ENCODE peak calls at places on chromosomes 2 and 18, in four cellular contexts. M is heart right ventricle, L is PC-9, J is stomach. O is an unnamed sample.
A peak's percentile ranks its signal among the peaks of the same experiment; 100 is the strongest.

GRCh38 chr2:12856934-12857660 is 140.4 kb downstream of the TRIB2 start:
- DNase-seq in M (no peak), J (no peak), L (peak; percentile 31), O (no peak)

GRCh38 chr2:226995625-226996041 is 159.8 kb downstream of the RHBDD1 start:
- DNase-seq in M (peak; percentile 9), J (no peak), L (no peak), O (no peak)

GRCh38 chr2:144211826-144212225 is 308.1 kb downstream of the ZEB2 start:
- DNase-seq in L (no peak), J (no peak), M (no peak), O (no peak)

GRCh38 chr2:49261791-49262190 is 107.5 kb upstream of the FSHR start:
- DNase-seq in L (no peak), M (no peak), J (no peak), O (no peak)

GRCh38 chr18:48819276-48819675 is 131.5 kb downstream of the SMAD7 start:
- DNase-seq in J (peak; percentile 14), M (peak; percentile 40), L (no peak), O (no peak)

GRCh38 chr2:130823171-130823885 is 13.4 kb upstream of the ARHGEF4 start:
- DNase-seq in L (no peak), J (no peak), M (no peak), O (no peak)

GRCh38 chr2:102514061-102514785 is 41.2 kb downstream of the SLC9A4 start:
- DNase-seq in J (peak; percentile 46), L (peak; percentile 63), M (no peak), O (no peak)

GRCh38 chr2:11042841-11043240 is 112.4 kb upstream of the SLC66A3 start:
- DNase-seq in J (no peak), M (no peak), L (no peak), O (no peak)

GRCh38 chr2:229616433-229616832 is 97.9 kb downstream of the DNER start:
- DNase-seq in L (no peak), J (no peak), M (no peak), O (no peak)

GRCh38 chr2:64018715-64019082 is 529 bp downstream of the VPS54 start:
- DNase-seq in M (peak; percentile 40), J (no peak), L (no peak), O (peak; percentile 44)

GRCh38 chr18:574456-575228 is 5.5 kb upstream of the CETN1 start:
- DNase-seq in M (no peak), L (no peak), J (no peak), O (no peak)

GRCh38 chr2:172783091-172783898 is 47.6 kb downstream of the RAPGEF4 start:
- DNase-seq in M (peak; percentile 5), J (no peak), L (peak; percentile 95), O (no peak)

GRCh38 chr2:179422037-179422643 is 157.5 kb upstream of the SESTD1 start:
- DNase-seq in J (peak; percentile 80), M (peak; percentile 54), L (peak; percentile 83), O (peak; percentile 71)

GRCh38 chr2:83742117-83742782 is 716.8 kb downstream of the SUCLG1 start:
- DNase-seq in M (peak; percentile 23), L (no peak), J (no peak), O (no peak)

GRCh38 chr18:12783524-12783923 is 80.7 kb downstream of the PSMG2 start:
- DNase-seq in M (no peak), L (no peak), J (no peak), O (no peak)

GRCh38 chr2:17539993-17540812 is at the start of gene VSNL1:
- DNase-seq in J (peak; percentile 85), M (peak; percentile 76), L (peak; percentile 57), O (peak; percentile 80)

GRCh38 chr2:18719978-18720775 is 130.8 kb upstream of the NT5C1B start:
- DNase-seq in L (peak; percentile 7), J (no peak), M (no peak), O (no peak)

GRCh38 chr2:71603311-71603794 is 150.0 kb downstream of the DYSF start:
- DNase-seq in J (no peak), M (no peak), L (no peak), O (no peak)

GRCh38 chr2:222964632-222965031 is 87.4 kb upstream of the KCNE4 start:
- DNase-seq in M (no peak), L (no peak), J (no peak), O (no peak)

GRCh38 chr18:23721711-23722479 is 32.6 kb downstream of the LAMA3 start:
- DNase-seq in L (no peak), J (no peak), M (no peak), O (no peak)

GRCh38 chr2:20424300-20425290 is 22.3 kb upstream of the RHOB start:
- DNase-seq in J (peak; percentile 46), L (no peak), M (peak; percentile 55), O (no peak)

GRCh38 chr18:40917096-40917495 is 1037.9 kb upstream of the PIK3C3 start:
- DNase-seq in J (no peak), L (no peak), M (no peak), O (no peak)

GRCh38 chr18:79888016-79888415 is 63.4 kb downstream of the SLC66A2 start:
- DNase-seq in M (no peak), L (no peak), J (no peak), O (no peak)

GRCh38 chr2:18544171-18544570 is 16.3 kb downstream of the RDH14 start:
- DNase-seq in L (no peak), J (no peak), M (no peak), O (no peak)

GRCh38 chr18:25896178-25896780 is 194.1 kb downstream of the SS18 start:
- DNase-seq in M (peak; percentile 9), L (no peak), J (no peak), O (no peak)

GRCh38 chr2:11022064-11022463 is 110.3 kb downstream of the KCNF1 start:
- DNase-seq in L (no peak), M (no peak), J (peak; percentile 13), O (no peak)

GRCh38 chr2:64601785-64602391 is 51.8 kb downstream of the SERTAD2 start:
- DNase-seq in J (no peak), L (no peak), M (no peak), O (no peak)

GRCh38 chr2:595831-596592 is 81.2 kb downstream of the TMEM18 start:
- DNase-seq in L (no peak), M (no peak), J (no peak), O (no peak)

GRCh38 chr18:75727479-75727878 is 300.0 kb upstream of the SMIM21 start:
- DNase-seq in L (peak; percentile 10), J (no peak), M (peak; percentile 33), O (no peak)

GRCh38 chr2:128746356-128746755 is 427.7 kb upstream of the HS6ST1 start:
- DNase-seq in L (no peak), J (no peak), M (no peak), O (no peak)

GRCh38 chr2:32947484-32948143 is 861 bp downstream of the LTBP1 start:
- DNase-seq in M (peak; percentile 35), J (peak; percentile 45), L (peak; percentile 61), O (peak; percentile 30)

GRCh38 chr2:155442755-155443372 is 744.4 kb downstream of the KCNJ3 start:
- DNase-seq in M (no peak), J (no peak), L (peak; percentile 15), O (no peak)

GRCh38 chr2:101230541-101230993 is 22.1 kb upstream of the CNOT11 start:
- DNase-seq in M (no peak), L (no peak), J (no peak), O (no peak)

GRCh38 chr2:106176446-106177110 is 17.5 kb downstream of the UXS1 start:
- DNase-seq in M (no peak), J (no peak), L (no peak), O (no peak)
- H3K4me1 ChIP-seq in M (no peaks in the 10 kb centered on the region), J (peaks cover 42% of the 10 kb centered on the region), L (no peaks in the 10 kb centered on the region), O (peaks cover 17% of the 10 kb centered on the region)

GRCh38 chr2:96808176-96808837 is 7.8 kb upstream of the CNNM3 start:
- DNase-seq in M (peak; percentile 46), J (no peak), L (no peak), O (no peak)

GRCh38 chr2:96809216-96809882 is 6.7 kb upstream of the CNNM3 start:
- DNase-seq in L (no peak), J (no peak), M (no peak), O (no peak)

GRCh38 chr2:96807127-96807471 is 9.0 kb upstream of the CNNM3 start:
- DNase-seq in L (no peak), M (no peak), J (no peak), O (no peak)

GRCh38 chr2:96805026-96805425 is 11.0 kb upstream of the CNNM3 start:
- DNase-seq in L (no peak), M (no peak), J (no peak), O (no peak)

DNA sequence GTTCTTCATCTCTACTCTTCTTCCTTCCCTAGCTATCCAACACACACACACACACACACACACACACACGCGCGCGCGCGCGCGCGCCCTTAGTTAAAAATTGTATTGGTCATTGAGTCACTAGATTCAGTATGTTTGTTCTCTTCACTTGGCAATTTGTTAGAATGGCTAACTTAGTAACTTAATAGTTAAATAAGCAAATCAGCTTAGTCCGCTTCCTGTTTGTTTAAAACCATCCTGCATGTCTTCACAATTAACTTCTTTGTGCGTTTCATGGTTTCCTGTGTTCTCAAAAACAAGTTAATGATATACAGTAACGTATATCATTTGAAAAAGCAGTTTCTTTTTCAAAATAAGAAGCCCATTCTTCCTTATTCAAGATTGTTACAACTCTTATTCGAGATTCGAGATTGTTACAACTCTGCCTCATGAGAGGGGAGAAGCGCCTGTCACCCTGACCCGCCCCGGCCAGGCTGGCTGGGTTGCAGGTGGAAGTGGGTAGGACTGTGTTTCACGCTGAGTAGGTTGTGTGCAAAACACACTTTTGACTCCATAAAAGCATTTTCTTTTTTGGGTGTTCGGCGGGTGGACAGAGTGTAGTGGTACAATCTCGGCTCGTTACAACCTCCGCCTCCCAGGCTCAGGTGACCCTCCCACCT is 9.5 kb upstream of the CNNM3 start:
- DNase-seq in L (no peak), J (no peak), M (no peak), O (no peak)
- H3K4me3 ChIP-seq in L (no peak overlapping the region), J (no peak overlapping the region), M (no peak overlapping the region), O (no peak overlapping the region)

DNA sequence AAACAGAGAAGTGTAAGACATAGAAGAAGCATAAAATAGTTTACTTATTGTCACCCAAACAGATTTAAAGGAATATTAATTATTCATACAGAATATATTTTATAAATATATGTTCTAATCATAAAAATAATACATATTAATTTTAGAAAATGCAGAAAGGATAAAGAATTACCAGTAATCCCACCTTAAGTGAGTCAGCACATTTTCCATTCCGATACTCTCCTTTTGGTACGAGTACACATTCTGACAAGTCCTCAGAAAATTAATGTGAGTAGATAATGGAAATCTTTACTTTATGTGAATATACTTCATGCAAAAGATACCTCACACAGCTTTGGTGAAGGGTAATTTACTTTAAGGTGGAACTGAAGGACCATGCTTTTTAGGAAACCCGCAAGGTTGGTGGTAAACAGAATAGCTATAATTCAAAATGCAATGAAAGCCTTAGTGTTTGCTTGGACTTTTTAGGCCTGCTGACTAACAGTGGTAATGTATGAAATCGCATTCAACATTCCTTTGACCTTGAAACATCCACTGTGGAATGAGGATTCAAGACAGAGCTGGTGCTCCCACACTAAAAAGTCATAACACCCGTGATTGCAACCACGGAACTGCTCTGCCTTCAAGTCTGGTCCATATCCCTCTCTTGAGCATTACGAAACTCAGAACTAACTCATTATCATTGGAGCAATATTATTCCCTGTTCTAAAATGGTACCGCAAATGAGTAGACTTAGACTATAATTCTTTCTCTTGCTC is 28.1 kb upstream of the HTR2B start:
- DNase-seq in J (no peak), L (no peak), M (no peak), O (no peak)
- H3K36me3 ChIP-seq in J (peaks cover 56% of the 10 kb centered on the region), L (peaks cover 33% of the 10 kb centered on the region), M (no peaks in the 10 kb centered on the region), O (peaks cover 29% of the 10 kb centered on the region)

DNA sequence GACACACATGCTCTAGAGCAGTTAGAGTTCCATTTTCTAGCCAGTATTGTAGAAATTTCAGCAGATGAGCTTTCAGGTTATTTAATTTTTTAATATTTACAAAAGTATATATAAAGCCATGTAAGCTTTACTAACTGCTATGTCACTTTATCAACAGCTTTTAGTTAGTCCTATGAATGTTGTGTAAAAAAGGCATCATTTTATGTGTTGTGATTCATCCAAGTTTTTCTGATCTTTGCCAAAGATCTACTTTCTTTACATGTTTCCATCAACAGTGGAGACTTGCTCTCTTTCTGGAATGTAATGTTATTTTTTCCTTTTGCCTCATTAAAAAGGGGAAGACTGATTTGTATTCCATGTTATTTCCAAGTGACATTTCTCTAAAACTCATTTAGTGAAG is 125.2 kb upstream of the TFPI start:
- DNase-seq in M (no peak), J (no peak), L (no peak), O (no peak)
- H3K4me1 ChIP-seq in M (no peaks in the 10 kb centered on the region), J (no peaks in the 10 kb centered on the region), L (no peaks in the 10 kb centered on the region), O (no peaks in the 10 kb centered on the region)

O was measured in lung.